ENCODE peak calls at places on chromosomes 7 and 10, in five cellular contexts. One of them, this sample, is unnamed.

GRCh38 chr7:12567015-12567414 is 3.5 kb upstream of the SCIN start:
- DNase-seq in choroid plexus epithelial cell: no peak
- DNase-seq in fibroblast of the aortic adventitia: no peak
- DNase-seq in hepatocyte: no peak
- DNase-seq in heart left ventricle: no peak
- DNase-seq in this sample: no peak

GRCh38 chr10:133528296-133528844 is 1.2 kb downstream of the CYP2E1 start:
- DNase-seq in choroid plexus epithelial cell: no peak
- DNase-seq in fibroblast of the aortic adventitia: no peak
- DNase-seq in heart left ventricle: no peak
- DNase-seq in hepatocyte: no peak
- DNase-seq in this sample: no peak

GRCh38 chr7:6496842-6497636 is 49.3 kb upstream of the DAGLB start:
- DNase-seq in heart left ventricle: no peak
- DNase-seq in hepatocyte: no peak
- DNase-seq in fibroblast of the aortic adventitia: no peak
- DNase-seq in choroid plexus epithelial cell: no peak
- DNase-seq in this sample: no peak

GRCh38 chr10:15791816-15792524 is 68.3 kb downstream of the MINDY3 start:
- DNase-seq in fibroblast of the aortic adventitia: peak
- DNase-seq in choroid plexus epithelial cell: peak
- DNase-seq in hepatocyte: no peak
- DNase-seq in heart left ventricle: peak
- DNase-seq in this sample: no peak

GRCh38 chr7:155796381-155797261 is 15.6 kb downstream of the SHH start:
- DNase-seq in fibroblast of the aortic adventitia: peak
- DNase-seq in hepatocyte: peak
- DNase-seq in heart left ventricle: peak
- DNase-seq in choroid plexus epithelial cell: peak
- DNase-seq in this sample: peak

GRCh38 chr10:5047912-5048628 is 44.4 kb upstream of the AKR1C2 start:
- DNase-seq in hepatocyte: no peak
- DNase-seq in heart left ventricle: no peak
- DNase-seq in choroid plexus epithelial cell: peak
- DNase-seq in fibroblast of the aortic adventitia: peak
- DNase-seq in this sample: no peak

GRCh38 chr7:107972075-107972482 is 30.9 kb downstream of the LAMB1 start:
- DNase-seq in choroid plexus epithelial cell: peak
- DNase-seq in hepatocyte: peak
- DNase-seq in heart left ventricle: no peak
- DNase-seq in fibroblast of the aortic adventitia: peak
- DNase-seq in this sample: no peak

GRCh38 chr10:110273474-110273873 is 31.2 kb downstream of the SMNDC1 start:
- DNase-seq in hepatocyte: peak
- DNase-seq in fibroblast of the aortic adventitia: peak
- DNase-seq in heart left ventricle: peak
- DNase-seq in choroid plexus epithelial cell: peak
- DNase-seq in this sample: no peak

GRCh38 chr7:102991077-102991539 is 78.3 kb downstream of the LRRC17 start:
- DNase-seq in fibroblast of the aortic adventitia: peak
- DNase-seq in hepatocyte: no peak
- DNase-seq in heart left ventricle: no peak
- DNase-seq in choroid plexus epithelial cell: no peak
- DNase-seq in this sample: no peak

GRCh38 chr7:144622751-144623150 is 213.1 kb downstream of the TPK1 start:
- DNase-seq in choroid plexus epithelial cell: no peak
- DNase-seq in fibroblast of the aortic adventitia: no peak
- DNase-seq in hepatocyte: no peak
- DNase-seq in heart left ventricle: no peak
- DNase-seq in this sample: no peak

GRCh38 chr10:60444494-60445064 is 54.9 kb upstream of the ANK3 start:
- DNase-seq in heart left ventricle: no peak
- DNase-seq in choroid plexus epithelial cell: peak
- DNase-seq in fibroblast of the aortic adventitia: peak
- DNase-seq in hepatocyte: no peak
- DNase-seq in this sample: no peak

GRCh38 chr10:11012476-11012875 is 5.2 kb upstream of the CELF2 start:
- DNase-seq in choroid plexus epithelial cell: no peak
- DNase-seq in fibroblast of the aortic adventitia: no peak
- DNase-seq in heart left ventricle: peak
- DNase-seq in hepatocyte: no peak
- DNase-seq in this sample: no peak

GRCh38 chr7:152120210-152120609 is 94.7 kb downstream of the GALNT11 start:
- DNase-seq in hepatocyte: no peak
- DNase-seq in heart left ventricle: no peak
- DNase-seq in fibroblast of the aortic adventitia: no peak
- DNase-seq in choroid plexus epithelial cell: peak
- DNase-seq in this sample: no peak

GRCh38 chr7:94696981-94697670 is 41.2 kb upstream of the SGCE start:
- DNase-seq in heart left ventricle: no peak
- DNase-seq in fibroblast of the aortic adventitia: peak
- DNase-seq in hepatocyte: peak
- DNase-seq in choroid plexus epithelial cell: peak
- DNase-seq in this sample: no peak

GRCh38 chr10:132862485-132863420 is 76.8 kb upstream of the NKX6-2 start:
- DNase-seq in hepatocyte: no peak
- DNase-seq in heart left ventricle: no peak
- DNase-seq in choroid plexus epithelial cell: no peak
- DNase-seq in fibroblast of the aortic adventitia: no peak
- DNase-seq in this sample: peak

GRCh38 chr7:9776900-9777299 is 1196.8 kb upstream of the PHF14 start:
- DNase-seq in heart left ventricle: no peak
- DNase-seq in hepatocyte: peak
- DNase-seq in fibroblast of the aortic adventitia: no peak
- DNase-seq in choroid plexus epithelial cell: no peak
- DNase-seq in this sample: no peak

GRCh38 chr10:124231188-124232135 is 138.1 kb upstream of the CHST15 start:
- DNase-seq in choroid plexus epithelial cell: no peak
- DNase-seq in fibroblast of the aortic adventitia: no peak
- DNase-seq in hepatocyte: no peak
- DNase-seq in heart left ventricle: no peak
- DNase-seq in this sample: no peak

GRCh38 chr10:59901481-59901880 is 4.9 kb downstream of the CCDC6 start:
- DNase-seq in fibroblast of the aortic adventitia: no peak
- DNase-seq in heart left ventricle: no peak
- DNase-seq in hepatocyte: no peak
- DNase-seq in choroid plexus epithelial cell: no peak
- DNase-seq in this sample: no peak

GRCh38 chr7:3430588-3430987 is 129.5 kb downstream of the SDK1 start:
- DNase-seq in fibroblast of the aortic adventitia: no peak
- DNase-seq in hepatocyte: no peak
- DNase-seq in heart left ventricle: no peak
- DNase-seq in choroid plexus epithelial cell: no peak
- DNase-seq in this sample: peak

GRCh38 chr10:132702601-132703304 is 83.2 kb downstream of the NKX6-2 start:
- DNase-seq in hepatocyte: no peak
- DNase-seq in fibroblast of the aortic adventitia: no peak
- DNase-seq in heart left ventricle: peak
- DNase-seq in choroid plexus epithelial cell: no peak
- DNase-seq in this sample: no peak

GRCh38 chr7:38806912-38807311 is 102.1 kb downstream of the VPS41 start:
- DNase-seq in hepatocyte: no peak
- DNase-seq in heart left ventricle: no peak
- DNase-seq in choroid plexus epithelial cell: no peak
- DNase-seq in fibroblast of the aortic adventitia: no peak
- DNase-seq in this sample: no peak

GRCh38 chr10:127919418-127920191 is 12.7 kb downstream of the PTPRE start:
- DNase-seq in hepatocyte: no peak
- DNase-seq in choroid plexus epithelial cell: peak
- DNase-seq in fibroblast of the aortic adventitia: peak
- DNase-seq in heart left ventricle: no peak
- DNase-seq in this sample: no peak

GRCh38 chr7:7830122-7830878 is 111.9 kb upstream of the RPA3 start:
- DNase-seq in fibroblast of the aortic adventitia: peak
- DNase-seq in hepatocyte: peak
- DNase-seq in heart left ventricle: no peak
- DNase-seq in choroid plexus epithelial cell: peak
- DNase-seq in this sample: no peak

GRCh38 chr7:85600425-85600824 is 413.6 kb upstream of the SEMA3D start:
- DNase-seq in hepatocyte: no peak
- DNase-seq in fibroblast of the aortic adventitia: no peak
- DNase-seq in heart left ventricle: no peak
- DNase-seq in choroid plexus epithelial cell: peak
- DNase-seq in this sample: peak

GRCh38 chr10:130403153-130403890 is 267.1 kb downstream of the GLRX3 start:
- DNase-seq in choroid plexus epithelial cell: no peak
- DNase-seq in fibroblast of the aortic adventitia: no peak
- DNase-seq in heart left ventricle: no peak
- DNase-seq in hepatocyte: no peak
- DNase-seq in this sample: no peak

GRCh38 chr7:139773372-139773771 is 4.4 kb downstream of the HIPK2 start:
- DNase-seq in fibroblast of the aortic adventitia: no peak
- DNase-seq in choroid plexus epithelial cell: no peak
- DNase-seq in heart left ventricle: no peak
- DNase-seq in hepatocyte: no peak
- DNase-seq in this sample: no peak

GRCh38 chr7:134941947-134942346 is 44.4 kb upstream of the AGBL3 start:
- DNase-seq in choroid plexus epithelial cell: peak
- DNase-seq in fibroblast of the aortic adventitia: no peak
- DNase-seq in hepatocyte: no peak
- DNase-seq in heart left ventricle: no peak
- DNase-seq in this sample: no peak

GRCh38 chr10:129035052-129035805 is 431.8 kb upstream of the MGMT start:
- DNase-seq in heart left ventricle: no peak
- DNase-seq in hepatocyte: no peak
- DNase-seq in choroid plexus epithelial cell: no peak
- DNase-seq in fibroblast of the aortic adventitia: peak
- DNase-seq in this sample: no peak

GRCh38 chr10:79046991-79047874 is 21.5 kb upstream of the ZMIZ1 start:
- DNase-seq in hepatocyte: no peak
- DNase-seq in fibroblast of the aortic adventitia: no peak
- DNase-seq in heart left ventricle: no peak
- DNase-seq in choroid plexus epithelial cell: no peak
- DNase-seq in this sample: no peak
- TF ChIP-seq CTCF in hepatocyte: no peak
- TF ChIP-seq CTCF in fibroblast of the aortic adventitia: no peak
- TF ChIP-seq CTCF in heart left ventricle: no peak
- TF ChIP-seq CTCF in choroid plexus epithelial cell: no peak
- TF ChIP-seq CTCF in this sample: no peak

GRCh38 chr7:1920266-1920681 is 250.2 kb downstream of the ELFN1 start:
- DNase-seq in hepatocyte: no peak
- DNase-seq in fibroblast of the aortic adventitia: no peak
- DNase-seq in choroid plexus epithelial cell: no peak
- DNase-seq in heart left ventricle: peak
- DNase-seq in this sample: no peak

GRCh38 chr7:1918881-1919525 is 248.9 kb downstream of the ELFN1 start:
- DNase-seq in hepatocyte: no peak
- DNase-seq in fibroblast of the aortic adventitia: no peak
- DNase-seq in heart left ventricle: peak
- DNase-seq in choroid plexus epithelial cell: no peak
- DNase-seq in this sample: no peak

GRCh38 chr7:1920886-1921285 is 250.8 kb downstream of the ELFN1 start:
- DNase-seq in heart left ventricle: peak
- DNase-seq in hepatocyte: no peak
- DNase-seq in fibroblast of the aortic adventitia: no peak
- DNase-seq in choroid plexus epithelial cell: no peak
- DNase-seq in this sample: no peak

GRCh38 chr7:1918063-1918645 is 248.1 kb downstream of the ELFN1 start:
- DNase-seq in choroid plexus epithelial cell: no peak
- DNase-seq in fibroblast of the aortic adventitia: no peak
- DNase-seq in hepatocyte: no peak
- DNase-seq in heart left ventricle: peak
- DNase-seq in this sample: no peak

DNA sequence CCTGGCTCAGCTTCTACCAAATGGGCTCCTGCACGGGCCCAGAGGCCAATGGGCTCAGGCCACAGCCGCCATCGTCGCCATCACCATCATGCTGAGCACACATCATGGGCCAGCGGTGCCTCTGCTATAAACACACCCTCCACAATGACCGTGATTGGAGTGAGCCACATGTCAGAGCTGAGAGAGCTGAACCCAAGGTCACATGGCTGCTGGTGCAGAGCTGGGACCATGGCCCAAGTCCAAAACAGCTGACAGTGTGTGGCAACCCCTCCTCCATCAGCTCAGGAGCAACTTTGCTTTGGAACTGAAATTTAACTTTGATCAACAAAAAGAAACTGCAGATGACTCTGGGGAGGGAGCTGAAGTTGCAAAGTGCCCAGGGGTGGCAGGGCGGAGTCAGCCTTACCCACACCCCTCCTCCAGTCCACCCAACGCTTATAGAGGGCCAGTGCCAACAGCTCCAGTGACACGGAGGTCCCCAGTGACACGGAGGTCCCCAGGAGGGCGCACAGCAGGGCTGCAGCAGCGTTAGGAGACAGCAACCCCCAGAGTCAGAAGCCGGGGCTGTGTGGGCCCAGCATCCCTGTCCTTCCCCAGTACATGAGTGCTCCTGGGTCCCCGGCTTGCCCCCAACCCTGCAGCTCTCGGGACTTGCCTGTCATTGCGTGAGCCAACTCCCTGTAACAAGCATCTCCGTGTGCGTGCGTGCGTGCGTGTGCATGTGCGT is 249.6 kb downstream of the ELFN1 start:
- DNase-seq in heart left ventricle: peak
- DNase-seq in fibroblast of the aortic adventitia: no peak
- DNase-seq in choroid plexus epithelial cell: no peak
- DNase-seq in hepatocyte: peak
- DNase-seq in this sample: no peak
- H3K4me3 ChIP-seq in heart left ventricle: peak
- H3K4me3 ChIP-seq in fibroblast of the aortic adventitia: no peak
- H3K4me3 ChIP-seq in choroid plexus epithelial cell: no peak
- H3K4me3 ChIP-seq in hepatocyte: no peak
- H3K4me3 ChIP-seq in this sample: no peak

GRCh38 chr7:127409629-127410028 is 17.1 kb upstream of the ZNF800 start:
- DNase-seq in choroid plexus epithelial cell: peak
- DNase-seq in heart left ventricle: no peak
- DNase-seq in hepatocyte: no peak
- DNase-seq in fibroblast of the aortic adventitia: peak
- DNase-seq in this sample: no peak
- TF ChIP-seq CTCF in choroid plexus epithelial cell: peak
- TF ChIP-seq CTCF in heart left ventricle: no peak
- TF ChIP-seq CTCF in hepatocyte: no peak
- TF ChIP-seq CTCF in fibroblast of the aortic adventitia: peak
- TF ChIP-seq CTCF in this sample: peak

GRCh38 chr10:8061274-8062211 is 7.1 kb downstream of the GATA3 start:
- DNase-seq in fibroblast of the aortic adventitia: no peak
- DNase-seq in hepatocyte: no peak
- DNase-seq in heart left ventricle: no peak
- DNase-seq in choroid plexus epithelial cell: no peak
- DNase-seq in this sample: no peak
- H3K4me3 ChIP-seq in fibroblast of the aortic adventitia: no peak
- H3K4me3 ChIP-seq in hepatocyte: no peak
- H3K4me3 ChIP-seq in heart left ventricle: peak
- H3K4me3 ChIP-seq in choroid plexus epithelial cell: no peak
- H3K4me3 ChIP-seq in this sample: no peak